ENCODE peak calls at places on chromosomes 1 and 21, in four cellular contexts. One of them, this sample, is unnamed.

GRCh38 chr1:204319027-204319426 is 40.7 kb downstream of the PLEKHA6 start:
- DNase-seq in GM10248: no peak
- DNase-seq in NCI-H510A treated with DMSO at 0.1 percent for 48 hours: no peak
- DNase-seq in GOT3: no peak
- DNase-seq in this sample: no peak

GRCh38 chr1:17089496-17089895 is 29.8 kb downstream of the PADI2 start:
- DNase-seq in GM10248: no peak
- DNase-seq in NCI-H510A treated with DMSO at 0.1 percent for 48 hours: no peak
- DNase-seq in GOT3: no peak
- DNase-seq in this sample: no peak

GRCh38 chr1:228095938-228096337 is 7.2 kb downstream of the C1orf35 start:
- DNase-seq in GM10248: no peak
- DNase-seq in NCI-H510A treated with DMSO at 0.1 percent for 48 hours: no peak
- DNase-seq in GOT3: no peak
- DNase-seq in this sample: no peak

GRCh38 chr1:76492752-76493420 is 374.4 kb upstream of the ST6GALNAC5 start:
- DNase-seq in GM10248: no peak
- DNase-seq in NCI-H510A treated with DMSO at 0.1 percent for 48 hours: no peak
- DNase-seq in GOT3: no peak
- DNase-seq in this sample: no peak

GRCh38 chr1:46691997-46692790 is 20.5 kb downstream of the TEX38 start:
- DNase-seq in GOT3: no peak
- DNase-seq in NCI-H510A treated with DMSO at 0.1 percent for 48 hours: no peak
- DNase-seq in GM10248: no peak
- DNase-seq in this sample: no peak

GRCh38 chr1:94314222-94314858 is 77.0 kb upstream of the ARHGAP29 start:
- DNase-seq in GM10248: no peak
- DNase-seq in NCI-H510A treated with DMSO at 0.1 percent for 48 hours: no peak
- DNase-seq in GOT3: no peak
- DNase-seq in this sample: no peak

GRCh38 chr21:32584472-32584871 is 851 bp downstream of the TCP10L start:
- DNase-seq in GOT3: no peak
- DNase-seq in NCI-H510A treated with DMSO at 0.1 percent for 48 hours: no peak
- DNase-seq in GM10248: no peak
- DNase-seq in this sample: no peak

GRCh38 chr1:115302390-115302961 is 35.6 kb downstream of the NGF start:
- DNase-seq in NCI-H510A treated with DMSO at 0.1 percent for 48 hours: no peak
- DNase-seq in GM10248: no peak
- DNase-seq in GOT3: no peak
- DNase-seq in this sample: no peak

GRCh38 chr1:32894019-32894600 is 7.1 kb downstream of the TMEM54 start:
- DNase-seq in NCI-H510A treated with DMSO at 0.1 percent for 48 hours: no peak
- DNase-seq in GOT3: no peak
- DNase-seq in GM10248: no peak
- DNase-seq in this sample: no peak

GRCh38 chr1:53063744-53064515 is 1.9 kb downstream of the PODN start:
- DNase-seq in GOT3: no peak
- DNase-seq in NCI-H510A treated with DMSO at 0.1 percent for 48 hours: no peak
- DNase-seq in GM10248: peak
- DNase-seq in this sample: no peak

GRCh38 chr1:245991266-245991665 is 515.8 kb downstream of the SMYD3 start:
- DNase-seq in NCI-H510A treated with DMSO at 0.1 percent for 48 hours: no peak
- DNase-seq in GM10248: no peak
- DNase-seq in GOT3: no peak
- DNase-seq in this sample: no peak

This sample was measured in ascending aorta.